ENCODE peak calls at places on chromosomes 12 and 14, in four cellular contexts. One of them, this sample, is unnamed.

GRCh38 chr12:67155863-67156262 is 113.3 kb upstream of the CAND1 start:
- DNase-seq in cardiac muscle cell: no peak
- DNase-seq in caudate nucleus: no peak
- DNase-seq in SK-N-SH: no peak
- DNase-seq in this sample: no peak

GRCh38 chr12:59839514-59839913 is 243.7 kb downstream of the SLC16A7 start:
- DNase-seq in caudate nucleus: no peak
- DNase-seq in cardiac muscle cell: no peak
- DNase-seq in SK-N-SH: no peak
- DNase-seq in this sample: no peak

GRCh38 chr14:104037903-104038302 is 47.6 kb upstream of the ASPG start:
- DNase-seq in caudate nucleus: no peak
- DNase-seq in SK-N-SH: no peak
- DNase-seq in cardiac muscle cell: no peak
- DNase-seq in this sample: no peak

GRCh38 chr12:56163533-56164344 is 5.6 kb downstream of the MYL6 start:
- DNase-seq in caudate nucleus: no peak
- DNase-seq in SK-N-SH: no peak
- DNase-seq in cardiac muscle cell: peak; percentile 42
- DNase-seq in this sample: no peak

GRCh38 chr12:113086249-113087164 is 30.0 kb downstream of the DTX1 start:
- DNase-seq in SK-N-SH: no peak
- DNase-seq in cardiac muscle cell: no peak
- DNase-seq in caudate nucleus: no peak
- DNase-seq in this sample: no peak

GRCh38 chr14:20356422-20356821 is 13.0 kb downstream of the PARP2 start:
- DNase-seq in cardiac muscle cell: no peak
- DNase-seq in caudate nucleus: no peak
- DNase-seq in SK-N-SH: no peak
- DNase-seq in this sample: no peak

GRCh38 chr14:55832122-55832911 is 252.3 kb downstream of the KTN1 start:
- DNase-seq in cardiac muscle cell: no peak
- DNase-seq in caudate nucleus: no peak
- DNase-seq in SK-N-SH: no peak
- DNase-seq in this sample: no peak

GRCh38 chr14:103128631-103129300 is 5.5 kb downstream of the TNFAIP2 start:
- DNase-seq in SK-N-SH: peak; percentile 54
- DNase-seq in caudate nucleus: no peak
- DNase-seq in cardiac muscle cell: no peak
- DNase-seq in this sample: no peak

GRCh38 chr12:56929780-56930179 is 4.4 kb downstream of the SDR9C7 start:
- DNase-seq in SK-N-SH: no peak
- DNase-seq in cardiac muscle cell: no peak
- DNase-seq in caudate nucleus: no peak
- DNase-seq in this sample: no peak

GRCh38 chr12:8594072-8594471 is 18.6 kb downstream of the AICDA start:
- DNase-seq in cardiac muscle cell: no peak
- DNase-seq in caudate nucleus: no peak
- DNase-seq in SK-N-SH: no peak
- DNase-seq in this sample: no peak

GRCh38 chr12:53974084-53975018 is at the start of gene HOTAIR:
- DNase-seq in cardiac muscle cell: no peak
- DNase-seq in caudate nucleus: no peak
- DNase-seq in SK-N-SH: peak; percentile 63
- DNase-seq in this sample: no peak

GRCh38 chr12:13195244-13195643 is 1.3 kb upstream of the EMP1 start:
- DNase-seq in caudate nucleus: no peak
- DNase-seq in cardiac muscle cell: no peak
- DNase-seq in SK-N-SH: no peak
- DNase-seq in this sample: no peak

GRCh38 chr12:95995238-95996031 is 709 bp downstream of the HAL start:
- DNase-seq in caudate nucleus: no peak
- DNase-seq in SK-N-SH: no peak
- DNase-seq in cardiac muscle cell: no peak
- DNase-seq in this sample: no peak

GRCh38 chr12:88579572-88579940 is 715 bp downstream of the KITLG start:
- DNase-seq in caudate nucleus: peak; percentile 7
- DNase-seq in SK-N-SH: peak; percentile 66
- DNase-seq in cardiac muscle cell: peak; percentile 57
- DNase-seq in this sample: peak; percentile 26

GRCh38 chr14:47044841-47045240 is 393.3 kb upstream of the RPL10L start:
- DNase-seq in cardiac muscle cell: peak; percentile 53
- DNase-seq in caudate nucleus: no peak
- DNase-seq in SK-N-SH: no peak
- DNase-seq in this sample: no peak

GRCh38 chr14:104592292-104592672 is 12.3 kb downstream of the TMEM179 start:
- DNase-seq in cardiac muscle cell: no peak
- DNase-seq in SK-N-SH: no peak
- DNase-seq in caudate nucleus: no peak
- DNase-seq in this sample: no peak

GRCh38 chr14:60724080-60724618 is at the start of gene SIX4:
- DNase-seq in cardiac muscle cell: peak; percentile 91
- DNase-seq in SK-N-SH: peak; percentile 76
- DNase-seq in caudate nucleus: no peak
- DNase-seq in this sample: peak; percentile 47

GRCh38 chr12:111435661-111436201 is 30.0 kb downstream of the SH2B3 start:
- DNase-seq in caudate nucleus: no peak
- DNase-seq in cardiac muscle cell: no peak
- DNase-seq in SK-N-SH: no peak
- DNase-seq in this sample: no peak

GRCh38 chr12:124340080-124340900 is 45.4 kb downstream of the RFLNA start:
- DNase-seq in caudate nucleus: no peak
- DNase-seq in cardiac muscle cell: no peak
- DNase-seq in SK-N-SH: no peak
- DNase-seq in this sample: no peak

GRCh38 chr14:66444271-66444987 is 41.7 kb upstream of the CCDC196 start:
- DNase-seq in caudate nucleus: no peak
- DNase-seq in cardiac muscle cell: no peak
- DNase-seq in SK-N-SH: no peak
- DNase-seq in this sample: no peak

GRCh38 chr12:107411792-107412535 is 273.6 kb upstream of the PWP1 start:
- DNase-seq in caudate nucleus: no peak
- DNase-seq in cardiac muscle cell: no peak
- DNase-seq in SK-N-SH: no peak
- DNase-seq in this sample: no peak

GRCh38 chr12:116864371-116865160 is 16.7 kb downstream of the HRK start:
- DNase-seq in cardiac muscle cell: no peak
- DNase-seq in caudate nucleus: no peak
- DNase-seq in SK-N-SH: no peak
- DNase-seq in this sample: no peak

GRCh38 chr12:22029991-22030390 is 16.0 kb upstream of the CMAS start:
- DNase-seq in cardiac muscle cell: no peak
- DNase-seq in SK-N-SH: no peak
- DNase-seq in caudate nucleus: no peak
- DNase-seq in this sample: no peak

GRCh38 chr12:84637926-84638325 is 274.7 kb downstream of the SLC6A15 start:
- DNase-seq in caudate nucleus: no peak
- DNase-seq in cardiac muscle cell: no peak
- DNase-seq in SK-N-SH: no peak
- DNase-seq in this sample: no peak

GRCh38 chr12:91636721-91637120 is 454.1 kb upstream of the DCN start:
- DNase-seq in caudate nucleus: no peak
- DNase-seq in SK-N-SH: no peak
- DNase-seq in cardiac muscle cell: no peak
- DNase-seq in this sample: no peak

GRCh38 chr14:28157887-28158791 is 608.4 kb upstream of the FOXG1 start:
- DNase-seq in SK-N-SH: peak; percentile 12
- DNase-seq in cardiac muscle cell: no peak
- DNase-seq in caudate nucleus: no peak
- DNase-seq in this sample: no peak

GRCh38 chr14:99430491-99430890 is 50.2 kb downstream of the SETD3 start:
- DNase-seq in caudate nucleus: no peak
- DNase-seq in SK-N-SH: no peak
- DNase-seq in cardiac muscle cell: peak; percentile 34
- DNase-seq in this sample: no peak

GRCh38 chr14:77603654-77604270 is 12.7 kb downstream of the SPTLC2 start:
- DNase-seq in caudate nucleus: no peak
- DNase-seq in SK-N-SH: peak; percentile 78
- DNase-seq in cardiac muscle cell: no peak
- DNase-seq in this sample: no peak

GRCh38 chr14:75306917-75307699 is 28.5 kb downstream of the FOS start:
- DNase-seq in cardiac muscle cell: peak; percentile 47
- DNase-seq in SK-N-SH: peak; percentile 41
- DNase-seq in caudate nucleus: no peak
- DNase-seq in this sample: no peak

GRCh38 chr14:104917992-104918391 is 6.7 kb upstream of the PLD4 start:
- DNase-seq in cardiac muscle cell: no peak
- DNase-seq in SK-N-SH: no peak
- DNase-seq in caudate nucleus: no peak
- DNase-seq in this sample: no peak

GRCh38 chr14:61355892-61356325 is 34.5 kb downstream of the PRKCH start:
- DNase-seq in SK-N-SH: no peak
- DNase-seq in cardiac muscle cell: no peak
- DNase-seq in caudate nucleus: no peak
- DNase-seq in this sample: no peak

This sample was measured in neural crest cell.